ENCODE peak calls at places on chromosomes 2 and 18, in five cellular contexts. One of them, this sample, is unnamed.

GRCh38 chr2:10889741-10890215 is 22.0 kb upstream of the KCNF1 start:
- DNase-seq in mucosa of descending colon: peak; percentile 18
- DNase-seq in small intestine: no peak
- DNase-seq in HAP-1: no peak
- DNase-seq in CD8-positive, alpha-beta T cell: no peak
- DNase-seq in this sample: no peak

GRCh38 chr2:123916512-123916911 is 108.6 kb upstream of the CNTNAP5 start:
- DNase-seq in HAP-1: no peak
- DNase-seq in mucosa of descending colon: no peak
- DNase-seq in CD8-positive, alpha-beta T cell: no peak
- DNase-seq in small intestine: no peak
- DNase-seq in this sample: no peak

GRCh38 chr2:221343524-221343923 is 228.6 kb downstream of the EPHA4 start:
- DNase-seq in HAP-1: no peak
- DNase-seq in mucosa of descending colon: no peak
- DNase-seq in CD8-positive, alpha-beta T cell: no peak
- DNase-seq in small intestine: no peak
- DNase-seq in this sample: no peak

GRCh38 chr2:59176737-59177136 is 935.6 kb upstream of the FANCL start:
- DNase-seq in CD8-positive, alpha-beta T cell: no peak
- DNase-seq in HAP-1: no peak
- DNase-seq in mucosa of descending colon: no peak
- DNase-seq in small intestine: no peak
- DNase-seq in this sample: no peak

GRCh38 chr2:152406119-152406835 is 71.3 kb downstream of the FMNL2 start:
- DNase-seq in small intestine: no peak
- DNase-seq in CD8-positive, alpha-beta T cell: no peak
- DNase-seq in mucosa of descending colon: no peak
- DNase-seq in HAP-1: no peak
- DNase-seq in this sample: no peak

GRCh38 chr2:38113999-38114708 is 38.2 kb upstream of the CYP1B1 start:
- DNase-seq in small intestine: no peak
- DNase-seq in HAP-1: peak; percentile 68
- DNase-seq in CD8-positive, alpha-beta T cell: no peak
- DNase-seq in mucosa of descending colon: no peak
- DNase-seq in this sample: no peak

GRCh38 chr2:197890160-197890559 is 85.8 kb downstream of the PLCL1 start:
- DNase-seq in mucosa of descending colon: no peak
- DNase-seq in CD8-positive, alpha-beta T cell: no peak
- DNase-seq in HAP-1: no peak
- DNase-seq in small intestine: no peak
- DNase-seq in this sample: no peak

GRCh38 chr18:62999392-62999791 is 284.1 kb downstream of the PHLPP1 start:
- DNase-seq in mucosa of descending colon: peak; percentile 51
- DNase-seq in HAP-1: no peak
- DNase-seq in small intestine: no peak
- DNase-seq in CD8-positive, alpha-beta T cell: no peak
- DNase-seq in this sample: no peak

GRCh38 chr2:134375935-134376334 is 122.1 kb downstream of the MGAT5 start:
- DNase-seq in mucosa of descending colon: peak; percentile 56
- DNase-seq in HAP-1: no peak
- DNase-seq in small intestine: peak; percentile 55
- DNase-seq in CD8-positive, alpha-beta T cell: no peak
- DNase-seq in this sample: no peak

GRCh38 chr2:101185085-101185484 is 33.9 kb upstream of the TBC1D8 start:
- DNase-seq in small intestine: no peak
- DNase-seq in HAP-1: no peak
- DNase-seq in CD8-positive, alpha-beta T cell: no peak
- DNase-seq in mucosa of descending colon: no peak
- DNase-seq in this sample: no peak

GRCh38 chr2:84757648-84758047 is 123.2 kb downstream of the TRABD2A start:
- DNase-seq in HAP-1: no peak
- DNase-seq in small intestine: no peak
- DNase-seq in mucosa of descending colon: no peak
- DNase-seq in CD8-positive, alpha-beta T cell: no peak
- DNase-seq in this sample: no peak

GRCh38 chr18:24244698-24245097 is 105.8 kb downstream of the CABYR start:
- DNase-seq in CD8-positive, alpha-beta T cell: no peak
- DNase-seq in small intestine: no peak
- DNase-seq in HAP-1: no peak
- DNase-seq in mucosa of descending colon: no peak
- DNase-seq in this sample: no peak

GRCh38 chr18:629303-630150 is 27.9 kb upstream of the TYMS start:
- DNase-seq in mucosa of descending colon: no peak
- DNase-seq in HAP-1: no peak
- DNase-seq in small intestine: no peak
- DNase-seq in CD8-positive, alpha-beta T cell: no peak
- DNase-seq in this sample: no peak

GRCh38 chr2:191297031-191297430 is 51.8 kb downstream of the MYO1B start:
- DNase-seq in CD8-positive, alpha-beta T cell: no peak
- DNase-seq in HAP-1: no peak
- DNase-seq in mucosa of descending colon: no peak
- DNase-seq in small intestine: no peak
- DNase-seq in this sample: no peak

GRCh38 chr2:218033208-218033589 is 30.4 kb upstream of the TNS1 start:
- DNase-seq in HAP-1: no peak
- DNase-seq in CD8-positive, alpha-beta T cell: peak; percentile 48
- DNase-seq in small intestine: no peak
- DNase-seq in mucosa of descending colon: no peak
- DNase-seq in this sample: no peak

GRCh38 chr2:191318729-191319078 is 73.5 kb downstream of the MYO1B start:
- DNase-seq in small intestine: peak; percentile 94
- DNase-seq in mucosa of descending colon: peak; percentile 67
- DNase-seq in CD8-positive, alpha-beta T cell: no peak
- DNase-seq in HAP-1: peak; percentile 38
- DNase-seq in this sample: no peak

GRCh38 chr18:46374850-46375249 is 270.7 kb downstream of the HAUS1 start:
- DNase-seq in CD8-positive, alpha-beta T cell: no peak
- DNase-seq in mucosa of descending colon: no peak
- DNase-seq in HAP-1: no peak
- DNase-seq in small intestine: no peak
- DNase-seq in this sample: no peak

GRCh38 chr2:112481528-112482228 is at the start of gene TTL:
- DNase-seq in CD8-positive, alpha-beta T cell: peak; percentile 82
- DNase-seq in mucosa of descending colon: peak; percentile 88
- DNase-seq in small intestine: peak; percentile 74
- DNase-seq in HAP-1: peak; percentile 64
- DNase-seq in this sample: no peak

GRCh38 chr2:47321411-47322031 is 81.4 kb upstream of the MSH2 start:
- DNase-seq in HAP-1: no peak
- DNase-seq in CD8-positive, alpha-beta T cell: no peak
- DNase-seq in small intestine: no peak
- DNase-seq in mucosa of descending colon: no peak
- DNase-seq in this sample: no peak

GRCh38 chr2:33021542-33022259 is 74.9 kb downstream of the LTBP1 start:
- DNase-seq in HAP-1: no peak
- DNase-seq in CD8-positive, alpha-beta T cell: no peak
- DNase-seq in small intestine: no peak
- DNase-seq in mucosa of descending colon: no peak
- DNase-seq in this sample: no peak

GRCh38 chr2:60884795-60885194 is 3.4 kb downstream of the REL start:
- DNase-seq in mucosa of descending colon: no peak
- DNase-seq in CD8-positive, alpha-beta T cell: no peak
- DNase-seq in HAP-1: peak; percentile 22
- DNase-seq in small intestine: peak; percentile 54
- DNase-seq in this sample: no peak

GRCh38 chr18:37710731-37711130 is 145.1 kb upstream of the CELF4 start:
- DNase-seq in HAP-1: no peak
- DNase-seq in small intestine: no peak
- DNase-seq in mucosa of descending colon: no peak
- DNase-seq in CD8-positive, alpha-beta T cell: no peak
- DNase-seq in this sample: no peak

GRCh38 chr2:176189666-176190641 is 1.5 kb downstream of the HOXD1 start:
- DNase-seq in HAP-1: no peak
- DNase-seq in CD8-positive, alpha-beta T cell: no peak
- DNase-seq in small intestine: no peak
- DNase-seq in mucosa of descending colon: no peak
- DNase-seq in this sample: no peak

GRCh38 chr2:99488587-99488998 is 1.2 kb downstream of the REV1 start:
- DNase-seq in mucosa of descending colon: peak; percentile 40
- DNase-seq in small intestine: peak; percentile 77
- DNase-seq in HAP-1: peak; percentile 19
- DNase-seq in CD8-positive, alpha-beta T cell: no peak
- DNase-seq in this sample: no peak

GRCh38 chr2:167966937-167967913 is 280.2 kb downstream of the STK39 start:
- DNase-seq in HAP-1: no peak
- DNase-seq in small intestine: peak; percentile 59
- DNase-seq in mucosa of descending colon: no peak
- DNase-seq in CD8-positive, alpha-beta T cell: no peak
- DNase-seq in this sample: no peak

GRCh38 chr2:222864296-222864695 is 3.5 kb downstream of the ACSL3 start:
- DNase-seq in small intestine: no peak
- DNase-seq in CD8-positive, alpha-beta T cell: no peak
- DNase-seq in mucosa of descending colon: no peak
- DNase-seq in HAP-1: no peak
- DNase-seq in this sample: peak; percentile 25

GRCh38 chr2:59458862-59459261 is 1094.6 kb downstream of the BCL11A start:
- DNase-seq in small intestine: no peak
- DNase-seq in mucosa of descending colon: no peak
- DNase-seq in CD8-positive, alpha-beta T cell: no peak
- DNase-seq in HAP-1: no peak
- DNase-seq in this sample: no peak

GRCh38 chr18:59881728-59882685 is 17.8 kb upstream of the PMAIP1 start:
- DNase-seq in small intestine: peak; percentile 90
- DNase-seq in HAP-1: no peak
- DNase-seq in CD8-positive, alpha-beta T cell: peak; percentile 32
- DNase-seq in mucosa of descending colon: peak; percentile 43
- DNase-seq in this sample: no peak

GRCh38 chr2:239182981-239183791 is 217.6 kb downstream of the HDAC4 start:
- DNase-seq in mucosa of descending colon: peak; percentile 10
- DNase-seq in CD8-positive, alpha-beta T cell: no peak
- DNase-seq in HAP-1: no peak
- DNase-seq in small intestine: no peak
- DNase-seq in this sample: no peak

GRCh38 chr2:58609306-58609705 is 368.2 kb upstream of the FANCL start:
- DNase-seq in mucosa of descending colon: no peak
- DNase-seq in small intestine: no peak
- DNase-seq in CD8-positive, alpha-beta T cell: no peak
- DNase-seq in HAP-1: no peak
- DNase-seq in this sample: no peak

GRCh38 chr2:134917219-134917957 is 1.2 kb upstream of the CCNT2 start:
- DNase-seq in HAP-1: no peak
- DNase-seq in small intestine: no peak
- DNase-seq in mucosa of descending colon: peak; percentile 57
- DNase-seq in CD8-positive, alpha-beta T cell: peak; percentile 53
- DNase-seq in this sample: no peak

GRCh38 chr2:89825034-89825433 is 1133.6 kb downstream of the RPIA start:
- DNase-seq in small intestine: no peak
- DNase-seq in HAP-1: no peak
- DNase-seq in mucosa of descending colon: no peak
- DNase-seq in CD8-positive, alpha-beta T cell: no peak
- DNase-seq in this sample: no peak

GRCh38 chr2:89819809-89820208 is 1128.3 kb downstream of the RPIA start:
- DNase-seq in CD8-positive, alpha-beta T cell: no peak
- DNase-seq in mucosa of descending colon: no peak
- DNase-seq in HAP-1: no peak
- DNase-seq in small intestine: no peak
- DNase-seq in this sample: no peak

GRCh38 chr2:89821455-89821945 is 1130.0 kb downstream of the RPIA start:
- DNase-seq in small intestine: no peak
- DNase-seq in mucosa of descending colon: no peak
- DNase-seq in CD8-positive, alpha-beta T cell: no peak
- DNase-seq in HAP-1: no peak
- DNase-seq in this sample: no peak

GRCh38 chr2:89820248-89820647 is 1128.8 kb downstream of the RPIA start:
- DNase-seq in mucosa of descending colon: no peak
- DNase-seq in small intestine: no peak
- DNase-seq in HAP-1: no peak
- DNase-seq in CD8-positive, alpha-beta T cell: no peak
- DNase-seq in this sample: no peak

GRCh38 chr2:89823556-89823955 is 1132.1 kb downstream of the RPIA start:
- DNase-seq in CD8-positive, alpha-beta T cell: no peak
- DNase-seq in small intestine: no peak
- DNase-seq in HAP-1: no peak
- DNase-seq in mucosa of descending colon: no peak
- DNase-seq in this sample: no peak
- H3K9me3 ChIP-seq in CD8-positive, alpha-beta T cell: peaks cover 15% of the 10 kb centered on the region
- H3K9me3 ChIP-seq in small intestine: peaks cover 1% of the 10 kb centered on the region
- H3K9me3 ChIP-seq in HAP-1: peaks cover 24% of the 10 kb centered on the region
- H3K9me3 ChIP-seq in mucosa of descending colon: peaks cover 60% of the 10 kb centered on the region
- H3K9me3 ChIP-seq in this sample: peaks cover 27% of the 10 kb centered on the region

GRCh38 chr2:31694444-31694843 is 113.7 kb upstream of the SRD5A2 start:
- DNase-seq in CD8-positive, alpha-beta T cell: no peak
- DNase-seq in HAP-1: peak; percentile 42
- DNase-seq in small intestine: no peak
- DNase-seq in mucosa of descending colon: no peak
- DNase-seq in this sample: no peak
- H3K9me3 ChIP-seq in CD8-positive, alpha-beta T cell: peaks cover 24% of the 10 kb centered on the region
- H3K9me3 ChIP-seq in HAP-1: peaks cover 7% of the 10 kb centered on the region
- H3K9me3 ChIP-seq in small intestine: peaks cover 2% of the 10 kb centered on the region
- H3K9me3 ChIP-seq in mucosa of descending colon: peaks cover 78% of the 10 kb centered on the region
- H3K9me3 ChIP-seq in this sample: peaks cover 21% of the 10 kb centered on the region

DNA sequence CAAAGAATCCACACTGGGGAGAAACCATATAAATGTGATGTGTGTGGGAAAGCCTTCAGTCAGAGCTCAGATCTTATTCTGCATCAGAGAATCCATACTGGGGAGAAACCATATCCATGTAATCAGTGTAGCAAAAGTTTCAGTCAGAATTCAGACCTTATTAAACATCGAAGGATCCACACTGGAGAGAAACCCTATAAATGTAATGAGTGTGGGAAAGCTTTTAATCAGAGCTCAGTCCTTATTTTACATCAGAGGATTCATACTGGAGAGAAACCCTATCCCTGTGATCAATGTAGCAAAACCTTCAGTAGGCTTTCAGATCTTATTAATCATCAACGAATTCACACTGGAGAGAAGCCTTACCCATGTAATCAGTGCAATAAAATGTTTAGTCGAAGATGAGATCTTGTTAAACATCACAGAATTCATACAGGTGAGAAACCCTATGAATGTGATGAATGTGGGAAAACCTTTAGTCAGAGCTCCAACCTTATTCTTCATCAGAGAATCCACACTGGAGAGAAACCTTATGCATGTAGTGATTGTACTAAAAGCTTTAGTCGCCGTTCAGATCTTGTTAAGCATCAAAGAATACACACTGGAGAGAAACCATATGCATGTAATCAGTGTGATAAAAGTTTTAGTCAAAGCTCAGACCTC is 16.7 kb upstream of the ZSCAN30 start:
- DNase-seq in CD8-positive, alpha-beta T cell: no peak
- DNase-seq in HAP-1: no peak
- DNase-seq in mucosa of descending colon: no peak
- DNase-seq in small intestine: no peak
- DNase-seq in this sample: no peak
- H3K9me3 ChIP-seq in CD8-positive, alpha-beta T cell: peaks cover 79% of the 10 kb centered on the region
- H3K9me3 ChIP-seq in HAP-1: peaks cover 23% of the 10 kb centered on the region
- H3K9me3 ChIP-seq in mucosa of descending colon: peaks cover 98% of the 10 kb centered on the region
- H3K9me3 ChIP-seq in small intestine: peaks cover 3% of the 10 kb centered on the region
- H3K9me3 ChIP-seq in this sample: peaks cover 1% of the 10 kb centered on the region

DNA sequence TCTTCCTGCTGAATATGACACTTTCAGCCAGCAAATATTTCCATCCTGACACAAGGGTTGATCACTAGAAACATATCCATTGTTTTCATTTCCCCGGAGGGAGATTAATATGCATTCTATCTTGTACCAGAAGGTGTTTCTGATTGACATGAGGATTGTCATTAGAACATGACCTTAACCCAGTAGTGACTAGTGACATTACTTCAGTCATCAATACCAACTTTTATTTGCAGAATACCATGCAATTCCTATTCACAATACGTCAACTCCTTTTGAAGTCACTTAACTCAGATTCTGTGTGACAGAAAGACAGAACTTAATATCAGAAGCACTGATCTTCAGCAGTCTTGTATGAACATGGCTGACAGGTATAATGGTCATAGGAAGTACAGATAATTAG is 1108.9 kb upstream of the CRIM1 start:
- DNase-seq in mucosa of descending colon: no peak
- DNase-seq in HAP-1: no peak
- DNase-seq in small intestine: no peak
- DNase-seq in CD8-positive, alpha-beta T cell: no peak
- DNase-seq in this sample: no peak
- H3K9me3 ChIP-seq in mucosa of descending colon: peaks cover 4% of the 10 kb centered on the region
- H3K9me3 ChIP-seq in HAP-1: no peaks in the 10 kb centered on the region
- H3K9me3 ChIP-seq in small intestine: no peaks in the 10 kb centered on the region
- H3K9me3 ChIP-seq in CD8-positive, alpha-beta T cell: no peaks in the 10 kb centered on the region
- H3K9me3 ChIP-seq in this sample: no peaks in the 10 kb centered on the region

This sample was measured in iPS DF 6.9.